ENCODE peak calls at places on chromosomes 1 and 21, in five cellular contexts. One of them, this sample, is unnamed.

GRCh38 chr1:89351622-89352311 is 12.1 kb upstream of the GBP6 start:
- DNase-seq in NCI-H345: no peak
- DNase-seq in NCI-H1048: no peak
- DNase-seq in head of caudate nucleus: no peak
- DNase-seq in OCI-LY7: no peak
- DNase-seq in this sample: no peak

GRCh38 chr1:246309247-246309884 is 197.7 kb downstream of the SMYD3 start:
- DNase-seq in NCI-H345: no peak
- DNase-seq in NCI-H1048: no peak
- DNase-seq in head of caudate nucleus: no peak
- DNase-seq in OCI-LY7: no peak
- DNase-seq in this sample: no peak

GRCh38 chr1:203287109-203287893 is 18.0 kb upstream of the BTG2 start:
- DNase-seq in NCI-H345: no peak
- DNase-seq in NCI-H1048: no peak
- DNase-seq in head of caudate nucleus: no peak
- DNase-seq in OCI-LY7: peak; percentile 96
- DNase-seq in this sample: peak; percentile 62

GRCh38 chr1:22636369-22636768 is at the start of gene C1QA:
- DNase-seq in NCI-H345: no peak
- DNase-seq in NCI-H1048: no peak
- DNase-seq in head of caudate nucleus: peak; percentile 67
- DNase-seq in OCI-LY7: no peak
- DNase-seq in this sample: peak; percentile 52

GRCh38 chr1:109784551-109785252 is 21.0 kb upstream of the EPS8L3 start:
- DNase-seq in NCI-H345: peak; percentile 42
- DNase-seq in NCI-H1048: no peak
- DNase-seq in head of caudate nucleus: no peak
- DNase-seq in OCI-LY7: no peak
- DNase-seq in this sample: no peak

GRCh38 chr1:12657060-12657866 is 13.4 kb downstream of the AADACL4 start:
- DNase-seq in NCI-H345: no peak
- DNase-seq in NCI-H1048: no peak
- DNase-seq in head of caudate nucleus: no peak
- DNase-seq in OCI-LY7: no peak
- DNase-seq in this sample: no peak

GRCh38 chr1:226692067-226692792 is 46.9 kb downstream of the ITPKB start:
- DNase-seq in NCI-H345: no peak
- DNase-seq in NCI-H1048: no peak
- DNase-seq in head of caudate nucleus: no peak
- DNase-seq in OCI-LY7: no peak
- DNase-seq in this sample: no peak

GRCh38 chr1:62082456-62083363 is 111.9 kb upstream of the L1TD1 start:
- DNase-seq in NCI-H345: peak; percentile 22
- DNase-seq in NCI-H1048: no peak
- DNase-seq in head of caudate nucleus: peak; percentile 58
- DNase-seq in OCI-LY7: peak; percentile 38
- DNase-seq in this sample: peak; percentile 20

GRCh38 chr1:18764362-18764761 is 95.1 kb downstream of the TAS1R2 start:
- DNase-seq in NCI-H345: peak; percentile 56
- DNase-seq in NCI-H1048: no peak
- DNase-seq in head of caudate nucleus: no peak
- DNase-seq in OCI-LY7: no peak
- DNase-seq in this sample: no peak

GRCh38 chr1:229998980-229999379 is 68.1 kb upstream of the GALNT2 start:
- DNase-seq in NCI-H345: no peak
- DNase-seq in NCI-H1048: no peak
- DNase-seq in head of caudate nucleus: no peak
- DNase-seq in OCI-LY7: no peak
- DNase-seq in this sample: peak; percentile 49

GRCh38 chr1:59903136-59903754 is 23.3 kb downstream of the CYP2J2 start:
- DNase-seq in NCI-H345: peak; percentile 12
- DNase-seq in NCI-H1048: no peak
- DNase-seq in head of caudate nucleus: peak; percentile 61
- DNase-seq in OCI-LY7: no peak
- DNase-seq in this sample: peak; percentile 61

GRCh38 chr1:221246067-221246466 is 366.8 kb downstream of the HLX start:
- DNase-seq in NCI-H345: no peak
- DNase-seq in NCI-H1048: no peak
- DNase-seq in head of caudate nucleus: no peak
- DNase-seq in OCI-LY7: no peak
- DNase-seq in this sample: no peak

GRCh38 chr1:41774486-41774990 is 144.2 kb downstream of the HIVEP3 start:
- DNase-seq in NCI-H345: no peak
- DNase-seq in NCI-H1048: no peak
- DNase-seq in head of caudate nucleus: no peak
- DNase-seq in OCI-LY7: no peak
- DNase-seq in this sample: no peak

GRCh38 chr1:3924186-3924815 is 24.2 kb upstream of the C1orf174 start:
- DNase-seq in NCI-H345: no peak
- DNase-seq in NCI-H1048: no peak
- DNase-seq in head of caudate nucleus: peak; percentile 88
- DNase-seq in OCI-LY7: no peak
- DNase-seq in this sample: peak; percentile 67

GRCh38 chr1:203517426-203517974 is 23.5 kb downstream of the OPTC start:
- DNase-seq in NCI-H345: no peak
- DNase-seq in NCI-H1048: no peak
- DNase-seq in head of caudate nucleus: peak; percentile 57
- DNase-seq in OCI-LY7: no peak
- DNase-seq in this sample: no peak

GRCh38 chr1:153565529-153566374 is at the start of gene S100A2:
- DNase-seq in NCI-H345: peak; percentile 97
- DNase-seq in NCI-H1048: no peak
- DNase-seq in head of caudate nucleus: no peak
- DNase-seq in OCI-LY7: no peak
- DNase-seq in this sample: no peak

GRCh38 chr1:32539584-32540571 is 651 bp downstream of the ZBTB8A start:
- DNase-seq in NCI-H345: peak; percentile 34
- DNase-seq in NCI-H1048: no peak
- DNase-seq in head of caudate nucleus: peak; percentile 23
- DNase-seq in OCI-LY7: peak; percentile 11
- DNase-seq in this sample: peak; percentile 20

GRCh38 chr1:3717715-3718601 is 34.3 kb upstream of the CCDC27 start:
- DNase-seq in NCI-H345: no peak
- DNase-seq in NCI-H1048: no peak
- DNase-seq in head of caudate nucleus: no peak
- DNase-seq in OCI-LY7: peak; percentile 25
- DNase-seq in this sample: no peak

GRCh38 chr1:37244815-37245214 is 210.5 kb upstream of the GRIK3 start:
- DNase-seq in NCI-H345: no peak
- DNase-seq in NCI-H1048: no peak
- DNase-seq in head of caudate nucleus: no peak
- DNase-seq in OCI-LY7: no peak
- DNase-seq in this sample: no peak

GRCh38 chr1:119782541-119783338 is 14.0 kb upstream of the HMGCS2 start:
- DNase-seq in NCI-H345: peak; percentile 61
- DNase-seq in NCI-H1048: no peak
- DNase-seq in head of caudate nucleus: no peak
- DNase-seq in OCI-LY7: no peak
- DNase-seq in this sample: no peak

GRCh38 chr1:206685749-206686485 is 1.2 kb downstream of the MAPKAPK2 start:
- DNase-seq in NCI-H345: no peak
- DNase-seq in NCI-H1048: no peak
- DNase-seq in head of caudate nucleus: peak; percentile 27
- DNase-seq in OCI-LY7: no peak
- DNase-seq in this sample: no peak

GRCh38 chr1:206570529-206570928 is 41.7 kb downstream of the EIF2D start:
- DNase-seq in NCI-H345: no peak
- DNase-seq in NCI-H1048: no peak
- DNase-seq in head of caudate nucleus: no peak
- DNase-seq in OCI-LY7: no peak
- DNase-seq in this sample: no peak

GRCh38 chr1:173024543-173024942 is 26.2 kb downstream of the TNFSF18 start:
- DNase-seq in NCI-H345: no peak
- DNase-seq in NCI-H1048: no peak
- DNase-seq in head of caudate nucleus: no peak
- DNase-seq in OCI-LY7: no peak
- DNase-seq in this sample: no peak

GRCh38 chr1:203076031-203076511 is 9.7 kb downstream of the MYOG start:
- DNase-seq in NCI-H345: no peak
- DNase-seq in NCI-H1048: no peak
- DNase-seq in head of caudate nucleus: no peak
- DNase-seq in OCI-LY7: no peak
- DNase-seq in this sample: no peak

GRCh38 chr1:55423376-55423775 is 208.2 kb upstream of the USP24 start:
- DNase-seq in NCI-H345: no peak
- DNase-seq in NCI-H1048: no peak
- DNase-seq in head of caudate nucleus: no peak
- DNase-seq in OCI-LY7: no peak
- DNase-seq in this sample: no peak

GRCh38 chr1:43439121-43439581 is 14.6 kb downstream of the HYI start:
- DNase-seq in NCI-H345: no peak
- DNase-seq in NCI-H1048: no peak
- DNase-seq in head of caudate nucleus: peak; percentile 5
- DNase-seq in OCI-LY7: no peak
- DNase-seq in this sample: no peak

GRCh38 chr1:5877683-5878530 is 114.3 kb downstream of the NPHP4 start:
- DNase-seq in NCI-H345: no peak
- DNase-seq in NCI-H1048: no peak
- DNase-seq in head of caudate nucleus: no peak
- DNase-seq in OCI-LY7: no peak
- DNase-seq in this sample: no peak

GRCh38 chr1:3226664-3227371 is 157.8 kb downstream of the PRDM16 start:
- DNase-seq in NCI-H345: no peak
- DNase-seq in NCI-H1048: no peak
- DNase-seq in head of caudate nucleus: no peak
- DNase-seq in OCI-LY7: no peak
- DNase-seq in this sample: no peak

GRCh38 chr1:160567858-160568682 is 11.2 kb downstream of the CD84 start:
- DNase-seq in NCI-H345: no peak
- DNase-seq in NCI-H1048: no peak
- DNase-seq in head of caudate nucleus: no peak
- DNase-seq in OCI-LY7: peak; percentile 58
- DNase-seq in this sample: no peak

GRCh38 chr1:39845569-39846566 is 37.4 kb downstream of the TRIT1 start:
- DNase-seq in NCI-H345: peak; percentile 100
- DNase-seq in NCI-H1048: peak; percentile 62
- DNase-seq in head of caudate nucleus: peak; percentile 77
- DNase-seq in OCI-LY7: peak; percentile 37
- DNase-seq in this sample: peak; percentile 76

GRCh38 chr21:42453301-42454220 is 42.5 kb downstream of the RSPH1 start:
- DNase-seq in NCI-H345: no peak
- DNase-seq in NCI-H1048: no peak
- DNase-seq in head of caudate nucleus: no peak
- DNase-seq in OCI-LY7: no peak
- DNase-seq in this sample: no peak

GRCh38 chr21:39885119-39885848 is 18.0 kb downstream of the PCP4 start:
- DNase-seq in NCI-H345: peak; percentile 98
- DNase-seq in NCI-H1048: no peak
- DNase-seq in head of caudate nucleus: peak; percentile 44
- DNase-seq in OCI-LY7: no peak
- DNase-seq in this sample: no peak

GRCh38 chr1:150194381-150195031 is 41.4 kb downstream of the ANP32E start:
- DNase-seq in NCI-H345: no peak
- DNase-seq in NCI-H1048: no peak
- DNase-seq in head of caudate nucleus: no peak
- DNase-seq in OCI-LY7: no peak
- DNase-seq in this sample: no peak

GRCh38 chr1:154485106-154485505 is 16.9 kb upstream of the TDRD10 start:
- DNase-seq in NCI-H345: no peak
- DNase-seq in NCI-H1048: no peak
- DNase-seq in head of caudate nucleus: no peak
- DNase-seq in OCI-LY7: no peak
- DNase-seq in this sample: no peak

GRCh38 chr1:67171978-67172377 is 5.7 kb downstream of the IL23R start:
- DNase-seq in NCI-H345: no peak
- DNase-seq in NCI-H1048: no peak
- DNase-seq in head of caudate nucleus: no peak
- DNase-seq in OCI-LY7: no peak
- DNase-seq in this sample: no peak

GRCh38 chr1:63321788-63322247 is 549 bp upstream of the FOXD3 start:
- DNase-seq in NCI-H345: no peak
- DNase-seq in NCI-H1048: no peak
- DNase-seq in head of caudate nucleus: no peak
- DNase-seq in OCI-LY7: no peak
- DNase-seq in this sample: no peak

GRCh38 chr1:228697209-228698016 is 37.9 kb upstream of the RHOU start:
- DNase-seq in NCI-H345: peak; percentile 36
- DNase-seq in NCI-H1048: no peak
- DNase-seq in head of caudate nucleus: peak; percentile 72
- DNase-seq in OCI-LY7: no peak
- DNase-seq in this sample: peak; percentile 36

GRCh38 chr1:15525043-15525958 is 1.3 kb upstream of the CASP9 start:
- DNase-seq in NCI-H345: peak; percentile 25
- DNase-seq in NCI-H1048: no peak
- DNase-seq in head of caudate nucleus: no peak
- DNase-seq in OCI-LY7: peak; percentile 24
- DNase-seq in this sample: no peak